ENCODE peak calls at places on chromosomes 11 and 22, in ten cellular contexts. V is upper lobe of left lung; U is gastroesophageal sphincter; J is lower lobe of right lung; A is CD4-positive, CD25-positive, alpha-beta regulatory T cell; O is PC-3; Y is HepG2; G is central memory CD8-positive, alpha-beta T cell; H is activated CD8-positive, alpha-beta memory T cell treated with anti-CD3 and anti-CD28 coated beads, Interleukin-2, amount 10 ng/mL, durations not matched to agents 7 days and 5 days; R is activated T-cell treated with anti-CD3 and anti-CD28 coated beads, Interleukin-2, amount 50 U/mL, for 4 hours. S is an unnamed sample.

GRCh38 chr11:61560751-61561150 is 20.1 kb downstream of the SYT7 start:
- ATAC-seq in V (no peak), U (no peak), J (no peak), A (no peak), O (no peak), Y (no peak), G (no peak), H (no peak), R (no peak), S (no peak)

GRCh38 chr11:96293583-96293982 is 49.4 kb downstream of the MAML2 start:
- ATAC-seq in V (peak), U (no peak), J (peak), A (peak), O (no peak), Y (no peak), G (no peak), H (peak), R (peak), S (peak)

GRCh38 chr11:2656859-2657258 is 42.9 kb downstream of the KCNQ1OT1 start:
- ATAC-seq in V (no peak), U (no peak), J (no peak), A (no peak), O (no peak), Y (no peak), G (no peak), H (no peak), R (no peak), S (no peak)

GRCh38 chr11:2664331-2664730 is 35.5 kb downstream of the KCNQ1OT1 start:
- ATAC-seq in V (no peak), U (no peak), J (no peak), A (no peak), O (no peak), Y (peak), G (no peak), H (no peak), R (no peak), S (no peak)

GRCh38 chr22:46062232-46062615 is 85.3 kb upstream of the WNT7B start:
- ATAC-seq in V (no peak), U (no peak), J (no peak), A (no peak), O (no peak), Y (no peak), G (no peak), H (no peak), R (no peak), S (no peak)

GRCh38 chr11:45737056-45737455 is 67.9 kb upstream of the SLC35C1 start:
- ATAC-seq in V (no peak), U (no peak), J (no peak), A (no peak), O (no peak), Y (no peak), G (no peak), H (no peak), R (no peak), S (no peak)

GRCh38 chr11:9851366-9851765 is 187.5 kb downstream of the SWAP70 start:
- ATAC-seq in V (no peak), U (no peak), J (no peak), A (no peak), O (peak), Y (no peak), G (no peak), H (no peak), R (no peak), S (no peak)

GRCh38 chr11:86442420-86442819 is 67.7 kb downstream of the CCDC81 start:
- ATAC-seq in V (no peak), U (no peak), J (no peak), A (no peak), O (no peak), Y (no peak), G (no peak), H (no peak), R (peak), S (peak)

GRCh38 chr22:20463324-20464095 is 25.9 kb upstream of the SCARF2 start:
- ATAC-seq in V (peak), U (no peak), J (peak), A (peak), O (no peak), Y (no peak), G (peak), H (peak), R (peak), S (peak)

GRCh38 chr11:124219126-124219525 is 21.8 kb upstream of the OR8G1 start:
- ATAC-seq in V (no peak), U (no peak), J (no peak), A (no peak), O (peak), Y (no peak), G (no peak), H (no peak), R (no peak), S (no peak)

GRCh38 chr22:41250127-41250526 is 9.4 kb upstream of the CHADL start:
- ATAC-seq in V (no peak), U (no peak), J (no peak), A (no peak), O (no peak), Y (no peak), G (no peak), H (no peak), R (no peak), S (no peak)

GRCh38 chr11:118227865-118228785 is 3.3 kb upstream of the JAML start:
- ATAC-seq in V (peak), U (no peak), J (peak), A (no peak), O (no peak), Y (no peak), G (peak), H (peak), R (no peak), S (peak)

GRCh38 chr11:13207270-13207664 is 70.3 kb upstream of the BMAL1 start:
- ATAC-seq in V (no peak), U (no peak), J (no peak), A (no peak), O (no peak), Y (peak), G (no peak), H (no peak), R (no peak), S (no peak)

GRCh38 chr11:67024410-67024809 is 1.5 kb downstream of the SYT12 start:
- ATAC-seq in V (no peak), U (no peak), J (no peak), A (peak), O (no peak), Y (no peak), G (peak), H (peak), R (peak), S (no peak)

GRCh38 chr11:73323464-73323863 is 15.4 kb downstream of the ARHGEF17 start:
- ATAC-seq in V (peak), U (peak), J (peak), A (no peak), O (no peak), Y (peak), G (no peak), H (no peak), R (no peak), S (no peak)

GRCh38 chr11:79325851-79326250 is 115.0 kb downstream of the TENM4 start:
- ATAC-seq in V (no peak), U (no peak), J (no peak), A (no peak), O (no peak), Y (no peak), G (no peak), H (no peak), R (no peak), S (no peak)